ENCODE peak calls at places on chromosomes 1 and 21, in seven cellular contexts. O is left lung; M is spleen; L is CD8-positive, alpha-beta T cell; U is prostate gland; H is pancreas; Y is lower lobe of right lung. W is an unnamed sample.

GRCh38 chr1:172167801-172168596 is 252.5 kb upstream of the C1orf105 start:
- DNase-seq in O (no peak), M (no peak), L (no peak), U (no peak), H (no peak), Y (no peak), W (no peak)

GRCh38 chr1:57336793-57337192 is 87.1 kb downstream of the DAB1 start:
- DNase-seq in O (no peak), M (no peak), L (no peak), U (no peak), H (no peak), Y (no peak), W (no peak)

GRCh38 chr21:42692688-42693087 is 39.3 kb downstream of the PDE9A start:
- DNase-seq in O (peak; percentile 69), M (peak; percentile 54), L (no peak), U (no peak), H (no peak), Y (no peak), W (no peak)

GRCh38 chr1:3310718-3311400 is 143.6 kb upstream of the ARHGEF16 start:
- DNase-seq in O (peak; percentile 62), M (no peak), L (no peak), U (no peak), H (no peak), Y (no peak), W (no peak)

GRCh38 chr1:158534496-158534895 is 19.7 kb downstream of the OR6Y1 start:
- DNase-seq in O (no peak), M (no peak), L (no peak), U (no peak), H (no peak), Y (no peak), W (no peak)

GRCh38 chr1:185719021-185719420 is 15.2 kb upstream of the HMCN1 start:
- DNase-seq in O (no peak), M (no peak), L (no peak), U (no peak), H (no peak), Y (no peak), W (peak; percentile 24)

GRCh38 chr1:76726251-76726650 is 141.0 kb upstream of the ST6GALNAC5 start:
- DNase-seq in O (no peak), M (no peak), L (no peak), U (no peak), H (no peak), Y (no peak), W (no peak)

GRCh38 chr1:181538836-181539235 is 55.5 kb downstream of the CACNA1E start:
- DNase-seq in O (no peak), M (no peak), L (no peak), U (no peak), H (no peak), Y (no peak), W (no peak)

GRCh38 chr1:174243451-174244000 is 84.2 kb downstream of the RABGAP1L start:
- DNase-seq in O (no peak), M (no peak), L (no peak), U (no peak), H (no peak), Y (no peak), W (no peak)

GRCh38 chr1:23562138-23562819 is 3.0 kb upstream of the ID3 start:
- DNase-seq in O (peak; percentile 95), M (peak; percentile 92), L (peak; percentile 48), U (peak; percentile 96), H (peak; percentile 88), Y (peak; percentile 97), W (peak; percentile 92)

GRCh38 chr1:205077934-205078311 is 6.3 kb downstream of the TMEM81 start:
- DNase-seq in O (no peak), M (no peak), L (no peak), U (no peak), H (no peak), Y (no peak), W (no peak)

GRCh38 chr1:237687837-237688236 is 202.9 kb downstream of the ZP4 start:
- DNase-seq in O (no peak), M (no peak), L (no peak), U (no peak), H (no peak), Y (no peak), W (no peak)

GRCh38 chr1:9128161-9128519 is 762 bp downstream of the GPR157 start:
- DNase-seq in O (peak; percentile 80), M (no peak), L (no peak), U (peak; percentile 54), H (peak; percentile 71), Y (peak; percentile 76), W (peak; percentile 60)

GRCh38 chr1:163307479-163308171 is 14.1 kb upstream of the NUF2 start:
- DNase-seq in O (no peak), M (no peak), L (no peak), U (no peak), H (no peak), Y (no peak), W (no peak)

GRCh38 chr21:28538987-28539622 is 453.6 kb downstream of the LTN1 start:
- DNase-seq in O (no peak), M (no peak), L (no peak), U (no peak), H (no peak), Y (no peak), W (no peak)

GRCh38 chr1:87148670-87149069 is 180.0 kb upstream of the LMO4 start:
- DNase-seq in O (no peak), M (no peak), L (no peak), U (no peak), H (no peak), Y (no peak), W (no peak)

GRCh38 chr1:38615680-38616079 is 243.9 kb downstream of the RRAGC start:
- DNase-seq in O (no peak), M (no peak), L (no peak), U (no peak), H (no peak), Y (no peak), W (no peak)

GRCh38 chr1:157403203-157403602 is 149.1 kb downstream of the FCRL5 start:
- DNase-seq in O (no peak), M (no peak), L (no peak), U (no peak), H (no peak), Y (no peak), W (peak; percentile 68)
- H3K4me3 ChIP-seq in O (no peak overlapping the region), M (no peak overlapping the region), L (no peak overlapping the region), U (no peak overlapping the region), H (no peak overlapping the region), Y (no peak overlapping the region), W (no peak overlapping the region)

GRCh38 chr1:167630568-167631385 is 745 bp downstream of the RCSD1 start:
- DNase-seq in O (no peak), M (peak; percentile 84), L (no peak), U (no peak), H (no peak), Y (no peak), W (peak; percentile 35)
- H3K4me3 ChIP-seq in O (peak overlapping the region; percentile 69), M (peak overlapping the region; percentile 75), L (peak overlapping the region; percentile 77), U (peak overlapping the region; percentile 45), H (peak overlapping the region; percentile 56), Y (peak overlapping the region; percentile 73), W (peak overlapping the region; percentile 74)

GRCh38 chr1:35657851-35658250 is 16.5 kb upstream of the PSMB2 start:
- DNase-seq in O (no peak), M (no peak), L (no peak), U (no peak), H (no peak), Y (no peak), W (no peak)
- H3K4me3 ChIP-seq in O (no peak overlapping the region), M (no peak overlapping the region), L (no peak overlapping the region), U (no peak overlapping the region), H (no peak overlapping the region), Y (no peak overlapping the region), W (no peak overlapping the region)

GRCh38 chr1:200041337-200042118 is 14.0 kb downstream of the NR5A2 start:
- DNase-seq in O (no peak), M (no peak), L (no peak), U (no peak), H (peak; percentile 68), Y (no peak), W (peak; percentile 66)

GRCh38 chr1:200038645-200038986 is 11.1 kb downstream of the NR5A2 start:
- DNase-seq in O (no peak), M (no peak), L (no peak), U (no peak), H (peak; percentile 84), Y (no peak), W (peak; percentile 96)

GRCh38 chr1:200038987-200039848 is 11.7 kb downstream of the NR5A2 start:
- DNase-seq in O (peak; percentile 86), M (peak; percentile 81), L (no peak), U (no peak), H (peak; percentile 77), Y (no peak), W (peak; percentile 88)

GRCh38 chr1:200040516-200041138 is 13.1 kb downstream of the NR5A2 start:
- DNase-seq in O (no peak), M (no peak), L (no peak), U (no peak), H (peak; percentile 77), Y (no peak), W (peak; percentile 77)

GRCh38 chr1:200039849-200040479 is 12.5 kb downstream of the NR5A2 start:
- DNase-seq in O (no peak), M (no peak), L (no peak), U (no peak), H (no peak), Y (no peak), W (peak; percentile 52)
- H3K4me3 ChIP-seq in O (peak overlapping the region; percentile 50), M (peak overlapping the region; percentile 50), L (peak overlapping the region; percentile 37), U (peak overlapping the region; percentile 28), H (peak overlapping the region; percentile 58), Y (peak overlapping the region; percentile 60), W (peak overlapping the region; percentile 86)

DNA sequence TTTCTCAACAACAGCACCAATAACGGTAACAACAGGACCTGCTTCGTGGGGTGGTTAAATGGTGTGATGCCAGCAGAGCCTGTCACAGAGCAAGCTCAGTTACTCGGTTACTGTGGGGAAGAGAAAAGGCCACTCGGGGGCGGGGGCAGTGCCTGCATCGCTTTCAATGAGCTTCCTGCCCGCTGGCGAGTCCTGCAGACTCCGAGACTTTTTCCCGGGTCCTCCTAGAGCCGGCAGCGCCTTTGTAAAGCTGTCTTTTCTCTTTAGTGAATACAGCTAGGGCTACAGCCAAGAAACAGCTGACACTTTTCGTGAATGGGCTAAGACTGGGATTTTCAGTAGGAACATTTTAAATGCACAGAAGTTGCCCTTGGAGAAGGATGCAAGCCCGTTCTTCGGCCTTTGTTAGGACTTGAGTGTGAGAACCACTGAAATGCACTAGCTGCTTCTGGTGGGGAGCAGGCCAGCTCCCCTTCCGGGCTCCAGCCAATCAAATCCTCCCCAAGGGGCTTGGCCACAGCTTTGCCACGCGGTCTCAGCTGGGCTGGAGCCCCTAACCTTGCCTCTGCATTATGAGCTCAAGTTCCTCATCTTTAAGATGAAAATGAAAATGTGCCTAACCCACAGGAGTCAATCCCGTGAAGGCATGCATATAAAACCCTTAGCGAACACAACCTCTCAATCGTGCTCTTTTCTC is 23.4 kb upstream of the EFHD2 start:
- DNase-seq in O (no peak), M (no peak), L (no peak), U (no peak), H (no peak), Y (no peak), W (peak; percentile 65)
- H3K4me3 ChIP-seq in O (no peak overlapping the region), M (no peak overlapping the region), L (no peak overlapping the region), U (no peak overlapping the region), H (no peak overlapping the region), Y (peak overlapping the region; percentile 26), W (no peak overlapping the region)

DNA sequence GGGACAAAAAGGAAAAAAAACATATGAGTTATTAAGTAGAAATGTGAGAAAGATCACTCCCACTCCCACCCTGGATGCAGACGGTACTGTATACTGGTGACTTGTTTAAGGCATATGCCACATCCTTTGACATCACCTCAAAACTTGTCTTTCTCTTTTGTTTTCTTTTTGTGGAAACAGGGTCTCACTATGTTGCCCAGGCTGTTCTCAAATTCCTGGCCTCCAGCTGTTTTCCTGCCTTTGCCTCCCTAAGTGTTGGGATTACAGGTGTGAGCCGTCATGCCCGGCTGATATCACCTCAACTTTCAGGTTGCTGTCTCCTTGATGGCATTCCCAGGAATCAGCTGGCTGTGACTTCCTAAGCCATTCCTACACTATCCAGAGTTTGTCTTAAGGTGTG is 18.4 kb upstream of the KHDRBS1 start:
- DNase-seq in O (no peak), M (no peak), L (no peak), U (no peak), H (no peak), Y (no peak), W (no peak)
- H3K4me3 ChIP-seq in O (no peak overlapping the region), M (no peak overlapping the region), L (no peak overlapping the region), U (no peak overlapping the region), H (no peak overlapping the region), Y (no peak overlapping the region), W (no peak overlapping the region)